ENCODE peak calls at places on chromosome 9, in six cellular contexts. S is cardiac fibroblast, K is left ventricle myocardium inferior, E is kidney epithelial cell, A is endodermal cell, X is tibial artery. W is an unnamed sample.
A peak's percentile ranks its signal among the peaks of the same experiment; 100 is the strongest.

GRCh38 chr9:31028137-31028536 is 1356.3 kb upstream of the ACO1 start:
- DNase-seq in S (no peak), K (no peak), E (no peak), A (no peak), X (no peak), W (no peak)

GRCh38 chr9:73720601-73721000 is 568.9 kb downstream of the ANXA1 start:
- DNase-seq in S (no peak), K (no peak), E (no peak), A (no peak), X (no peak), W (no peak)

GRCh38 chr9:91758491-91758981 is 191.5 kb downstream of the ROR2 start:
- DNase-seq in S (peak; percentile 55), K (no peak), E (no peak), A (peak; percentile 94), X (no peak), W (peak; percentile 8)

GRCh38 chr9:125039544-125039943 is 98.7 kb upstream of the GOLGA1 start:
- DNase-seq in S (no peak), K (no peak), E (no peak), A (no peak), X (no peak), W (no peak)

GRCh38 chr9:114908104-114908621 is 22.2 kb downstream of the TNFSF8 start:
- DNase-seq in S (peak; percentile 34), K (no peak), E (peak; percentile 90), A (peak; percentile 72), X (no peak), W (peak; percentile 99)

GRCh38 chr9:82560036-82560435 is 502.9 kb downstream of the RASEF start:
- DNase-seq in S (no peak), K (no peak), E (no peak), A (no peak), X (no peak), W (no peak)

GRCh38 chr9:83061036-83061435 is 1.9 kb downstream of the RASEF start:
- DNase-seq in S (no peak), K (no peak), E (no peak), A (no peak), X (no peak), W (no peak)

GRCh38 chr9:135486267-135487065 is 6.9 kb downstream of the PPP1R26 start:
- DNase-seq in S (no peak), K (no peak), E (no peak), A (no peak), X (no peak), W (no peak)

GRCh38 chr9:6418764-6419163 is 5.8 kb downstream of the UHRF2 start:
- DNase-seq in S (no peak), K (no peak), E (no peak), A (no peak), X (no peak), W (no peak)

GRCh38 chr9:95206143-95206542 is 111.4 kb downstream of the FANCC start:
- DNase-seq in S (no peak), K (no peak), E (no peak), A (no peak), X (no peak), W (no peak)

GRCh38 chr9:130470269-130470668 is 25.5 kb downstream of the ASS1 start:
- DNase-seq in S (no peak), K (no peak), E (no peak), A (no peak), X (no peak), W (no peak)

GRCh38 chr9:127415158-127415557 is 9.0 kb upstream of the ZNF79 start:
- DNase-seq in S (no peak), K (no peak), E (no peak), A (no peak), X (no peak), W (no peak)

GRCh38 chr9:35814106-35814840 is 569 bp downstream of the HINT2 start:
- DNase-seq in S (peak; percentile 62), K (peak; percentile 75), E (no peak), A (peak; percentile 93), X (peak; percentile 85), W (peak; percentile 72)

GRCh38 chr9:111897831-111898144 is 1.2 kb downstream of the UGCG start:
- DNase-seq in S (peak; percentile 62), K (no peak), E (no peak), A (no peak), X (no peak), W (peak; percentile 51)

GRCh38 chr9:86997158-86997557 is 49.9 kb upstream of the GAS1 start:
- DNase-seq in S (no peak), K (no peak), E (no peak), A (no peak), X (no peak), W (no peak)

GRCh38 chr9:133144142-133144886 is 19.4 kb downstream of the GBGT1 start:
- DNase-seq in S (peak; percentile 57), K (peak; percentile 56), E (no peak), A (peak; percentile 92), X (peak; percentile 79), W (peak; percentile 62)

GRCh38 chr9:125538092-125538473 is 168.9 kb downstream of the MAPKAP1 start:
- DNase-seq in S (peak; percentile 94), K (no peak), E (peak; percentile 86), A (no peak), X (no peak), W (peak; percentile 77)

GRCh38 chr9:136714876-136715239 is 2.5 kb downstream of the DIPK1B start:
- DNase-seq in S (no peak), K (no peak), E (no peak), A (no peak), X (no peak), W (no peak)

GRCh38 chr9:136711751-136712689 is at the start of gene DIPK1B:
- DNase-seq in S (no peak), K (no peak), E (no peak), A (peak; percentile 88), X (no peak), W (no peak)

GRCh38 chr9:136713555-136713949 is 1.2 kb downstream of the DIPK1B start:
- DNase-seq in S (no peak), K (no peak), E (no peak), A (no peak), X (no peak), W (no peak)

GRCh38 chr9:136714096-136714875 is 1.9 kb downstream of the DIPK1B start:
- DNase-seq in S (peak; percentile 46), K (peak; percentile 68), E (no peak), A (no peak), X (no peak), W (no peak)

GRCh38 chr9:136712690-136713554 is 550 bp downstream of the DIPK1B start:
- DNase-seq in S (no peak), K (no peak), E (no peak), A (peak; percentile 68), X (no peak), W (no peak)
- H3K4me3 ChIP-seq in S (peak overlapping the region; percentile 54), K (peak overlapping the region; percentile 81), E (peak overlapping the region; percentile 55), A (peak overlapping the region; percentile 79), X (peak overlapping the region; percentile 42), W (peak overlapping the region; percentile 81)

DNA sequence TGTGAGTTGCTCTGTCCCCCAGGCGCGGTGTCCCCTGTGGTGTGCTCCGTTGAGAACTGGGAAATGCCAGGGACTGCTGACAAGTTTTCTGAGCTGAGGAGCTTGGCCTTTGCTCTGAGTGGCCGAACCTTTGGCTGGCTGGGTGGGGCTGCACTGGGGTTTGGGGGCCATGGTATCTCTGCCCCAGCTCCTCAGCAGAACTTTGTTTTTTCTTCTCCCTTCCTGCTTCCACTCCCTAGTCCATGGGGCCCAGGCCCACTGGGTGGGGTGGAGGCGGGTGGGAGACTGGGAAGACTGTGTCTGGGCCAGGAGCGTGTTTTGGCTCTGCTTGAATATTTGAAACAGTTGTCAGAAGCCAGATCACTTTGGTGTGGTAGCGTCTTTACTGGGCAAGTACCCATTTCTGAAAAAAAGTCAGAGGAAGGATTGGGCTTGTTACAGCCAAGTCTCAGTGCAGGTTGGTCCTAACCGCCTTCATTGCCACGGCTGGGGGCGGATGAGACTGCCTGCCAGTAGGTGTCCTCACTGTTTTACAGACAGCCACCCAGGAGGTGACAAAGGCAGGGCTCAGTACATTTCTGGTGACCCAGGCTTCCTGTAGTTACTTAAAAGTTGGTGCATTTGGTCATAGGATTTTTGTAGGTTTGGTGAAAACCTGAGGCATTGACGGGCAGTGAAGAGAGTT is 92.7 kb downstream of the DAB2IP start:
- DNase-seq in S (peak; percentile 45), K (peak; percentile 65), E (no peak), A (peak; percentile 88), X (peak; percentile 90), W (peak; percentile 78)
- H3K4me3 ChIP-seq in S (peak overlapping the region; percentile 50), K (peak overlapping the region; percentile 76), E (peak overlapping the region; percentile 41), A (peak overlapping the region; percentile 34), X (peak overlapping the region; percentile 61), W (no peak overlapping the region)

DNA sequence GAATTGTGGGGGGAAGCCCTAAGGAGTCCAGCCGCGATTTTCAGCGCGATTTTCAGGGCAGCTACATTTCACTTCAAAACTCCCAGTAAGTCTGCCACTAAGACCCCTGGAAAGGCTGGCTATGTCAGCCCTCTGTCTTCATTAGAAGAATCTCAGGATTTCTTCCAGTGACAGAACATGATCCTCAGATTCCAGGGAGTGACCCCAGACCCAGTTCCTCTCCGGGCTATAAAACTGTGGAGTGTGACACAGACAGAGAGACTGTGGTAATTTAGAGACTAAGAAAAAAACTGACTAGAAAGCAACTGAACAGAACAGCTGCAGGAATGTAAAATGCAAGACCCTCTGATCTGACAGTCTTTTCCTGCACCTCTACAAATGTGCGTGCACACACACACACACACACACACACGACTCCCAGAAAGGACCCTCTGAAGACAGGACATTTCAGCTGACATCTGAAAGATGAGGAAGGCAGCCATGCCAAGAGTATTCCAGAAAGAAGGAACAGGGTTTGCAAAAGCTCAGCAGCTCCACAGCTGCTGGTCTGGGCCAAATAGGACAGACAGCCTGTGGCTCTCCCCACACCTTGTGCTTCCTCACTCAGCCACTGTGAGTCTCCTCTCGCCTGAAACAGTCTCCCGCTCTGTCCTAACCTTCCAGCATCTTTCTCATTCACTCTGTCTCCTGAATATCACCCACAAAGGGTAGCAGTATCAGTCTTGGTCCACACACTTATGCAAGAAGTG is 188.9 kb downstream of the PALM2AKAP2 start:
- DNase-seq in S (peak; percentile 44), K (no peak), E (no peak), A (peak; percentile 74), X (no peak), W (peak; percentile 42)
- H3K4me3 ChIP-seq in S (no peak overlapping the region), K (no peak overlapping the region), E (no peak overlapping the region), A (no peak overlapping the region), X (no peak overlapping the region), W (no peak overlapping the region)

GRCh38 chr9:23740531-23740930 is 85.5 kb downstream of the ELAVL2 start:
- DNase-seq in S (no peak), K (no peak), E (no peak), A (no peak), X (no peak), W (no peak)
- H3K4me3 ChIP-seq in S (no peak overlapping the region), K (no peak overlapping the region), E (no peak overlapping the region), A (no peak overlapping the region), X (no peak overlapping the region), W (no peak overlapping the region)

W was measured in trophoblast cell.